ENCODE peak calls at places on chromosomes 6 and 20, in ten cellular contexts. D is A549, Q is breast epithelium, P is heart left ventricle, B is HepG2, R is body of pancreas, G is HCT116, V is IMR-90, S is ovary, H is thyroid gland. E is an unnamed sample.

GRCh38 chr6:125095501-125096301 is 57.9 kb upstream of the TPD52L1 start:
- DNase-seq in D (no peak), Q (no peak), P (no peak), B (no peak), R (no peak), G (no peak), V (peak), S (no peak), H (no peak), E (no peak)

GRCh38 chr6:111721677-111722219 is 116.1 kb upstream of the TRAF3IP2 start:
- DNase-seq in D (peak), Q (no peak), P (no peak), B (peak), R (peak), G (peak), V (peak), S (no peak), H (peak), E (no peak)

GRCh38 chr6:97674802-97675201 is 391.8 kb upstream of the MMS22L start:
- DNase-seq in D (no peak), Q (no peak), P (no peak), B (no peak), R (no peak), G (no peak), V (peak), S (no peak), H (no peak), E (no peak)

GRCh38 chr6:129501401-129502051 is 208.5 kb downstream of the ARHGAP18 start:
- DNase-seq in D (no peak), Q (peak), P (peak), B (peak), R (peak), G (peak), V (peak), S (no peak), H (peak), E (peak)

GRCh38 chr20:25509084-25509483 is 76.2 kb downstream of the NINL start:
- DNase-seq in D (no peak), Q (no peak), P (no peak), B (no peak), R (no peak), G (no peak), V (no peak), S (no peak), H (no peak), E (no peak)

GRCh38 chr20:54107600-54108393 is 37.4 kb upstream of the BCAS1 start:
- DNase-seq in D (peak), Q (no peak), P (no peak), B (peak), R (peak), G (no peak), V (no peak), S (no peak), H (no peak), E (no peak)

GRCh38 chr6:45272626-45273025 is 55.5 kb upstream of the RUNX2 start:
- DNase-seq in D (no peak), Q (no peak), P (no peak), B (no peak), R (no peak), G (no peak), V (no peak), S (no peak), H (no peak), E (no peak)

GRCh38 chr6:127343753-127344659 is 597 bp upstream of the ECHDC1 start:
- DNase-seq in D (no peak), Q (no peak), P (no peak), B (peak), R (peak), G (no peak), V (peak), S (no peak), H (no peak), E (no peak)

GRCh38 chr20:11429889-11430580 is 487.7 kb upstream of the BTBD3 start:
- DNase-seq in D (no peak), Q (no peak), P (no peak), B (no peak), R (no peak), G (no peak), V (no peak), S (no peak), H (no peak), E (no peak)

GRCh38 chr20:1567392-1568165 is 10.1 kb upstream of the SIRPD start:
- DNase-seq in D (no peak), Q (no peak), P (no peak), B (peak), R (no peak), G (peak), V (peak), S (no peak), H (no peak), E (no peak)

GRCh38 chr6:114569643-114570042 is 226.8 kb upstream of the HS3ST5 start:
- DNase-seq in D (no peak), Q (no peak), P (no peak), B (no peak), R (no peak), G (no peak), V (no peak), S (no peak), H (no peak), E (no peak)

GRCh38 chr6:165845488-165845887 is 182.4 kb upstream of the PDE10A start:
- DNase-seq in D (no peak), Q (no peak), P (no peak), B (no peak), R (no peak), G (no peak), V (peak), S (no peak), H (no peak), E (no peak)

GRCh38 chr6:139820191-139820590 is 445.7 kb upstream of the CITED2 start:
- DNase-seq in D (no peak), Q (no peak), P (no peak), B (no peak), R (no peak), G (peak), V (peak), S (no peak), H (no peak), E (no peak)

GRCh38 chr6:29792123-29793035 is 35.2 kb upstream of the HLA-G start:
- DNase-seq in D (peak), Q (peak), P (peak), B (no peak), R (peak), G (no peak), V (no peak), S (peak), H (peak), E (peak)

GRCh38 chr6:104601008-104601745 is 258.5 kb downstream of the HACE1 start:
- DNase-seq in D (no peak), Q (no peak), P (no peak), B (no peak), R (no peak), G (no peak), V (no peak), S (no peak), H (no peak), E (no peak)

GRCh38 chr6:109344226-109344625 is 38.0 kb downstream of the CD164 start:
- DNase-seq in D (no peak), Q (no peak), P (no peak), B (no peak), R (no peak), G (no peak), V (no peak), S (no peak), H (peak), E (no peak)

GRCh38 chr6:54419885-54420284 is 111.6 kb downstream of the TINAG start:
- DNase-seq in D (peak), Q (no peak), P (no peak), B (no peak), R (no peak), G (no peak), V (peak), S (no peak), H (no peak), E (no peak)

GRCh38 chr6:28657367-28657755 is 131.7 kb downstream of the GPX5 start:
- DNase-seq in D (no peak), Q (no peak), P (no peak), B (no peak), R (no peak), G (no peak), V (no peak), S (no peak), H (no peak), E (no peak)

GRCh38 chr6:165616116-165616515 is 46.9 kb downstream of the PDE10A start:
- DNase-seq in D (no peak), Q (no peak), P (no peak), B (no peak), R (no peak), G (no peak), V (peak), S (no peak), H (no peak), E (peak)

GRCh38 chr20:50721881-50722281 is 9.5 kb upstream of the PARD6B start:
- DNase-seq in D (no peak), Q (no peak), P (peak), B (no peak), R (no peak), G (no peak), V (no peak), S (no peak), H (no peak), E (no peak)

GRCh38 chr6:71181565-71181964 is 107.0 kb upstream of the OGFRL1 start:
- DNase-seq in D (peak), Q (no peak), P (no peak), B (peak), R (no peak), G (peak), V (peak), S (no peak), H (no peak), E (no peak)

GRCh38 chr6:53961679-53962370 is 149.4 kb upstream of the MLIP start:
- DNase-seq in D (no peak), Q (no peak), P (no peak), B (no peak), R (no peak), G (no peak), V (peak), S (no peak), H (peak), E (no peak)

GRCh38 chr6:158816329-158816728 is 2.8 kb downstream of the EZR start:
- DNase-seq in D (no peak), Q (no peak), P (no peak), B (no peak), R (no peak), G (no peak), V (no peak), S (no peak), H (no peak), E (no peak)

GRCh38 chr6:36386495-36387439 is 702 bp downstream of the ETV7 start:
- DNase-seq in D (peak), Q (no peak), P (no peak), B (no peak), R (peak), G (no peak), V (peak), S (peak), H (peak), E (no peak)

GRCh38 chr6:36722879-36723278 is 25.3 kb downstream of the RAB44 start:
- DNase-seq in D (no peak), Q (no peak), P (no peak), B (no peak), R (no peak), G (no peak), V (no peak), S (no peak), H (no peak), E (no peak)

GRCh38 chr6:44115866-44116265 is 11.4 kb downstream of the MRPL14 start:
- DNase-seq in D (no peak), Q (no peak), P (no peak), B (no peak), R (no peak), G (no peak), V (peak), S (no peak), H (no peak), E (no peak)

GRCh38 chr6:122692807-122693580 is 82.8 kb downstream of the PKIB start:
- DNase-seq in D (no peak), Q (no peak), P (no peak), B (no peak), R (no peak), G (no peak), V (no peak), S (no peak), H (no peak), E (no peak)

GRCh38 chr6:36029464-36029863 is 1.9 kb downstream of the MAPK14 start:
- DNase-seq in D (no peak), Q (no peak), P (no peak), B (peak), R (no peak), G (no peak), V (peak), S (no peak), H (no peak), E (no peak)

GRCh38 chr20:52105573-52106422 is 85.8 kb downstream of the ZFP64 start:
- DNase-seq in D (peak), Q (no peak), P (no peak), B (no peak), R (no peak), G (no peak), V (peak), S (no peak), H (peak), E (no peak)
- H3K27ac ChIP-seq in D (peak), Q (no peak), P (no peak), B (no peak), R (no peak), G (no peak), V (no peak), S (no peak), H (no peak), E (no peak)

DNA sequence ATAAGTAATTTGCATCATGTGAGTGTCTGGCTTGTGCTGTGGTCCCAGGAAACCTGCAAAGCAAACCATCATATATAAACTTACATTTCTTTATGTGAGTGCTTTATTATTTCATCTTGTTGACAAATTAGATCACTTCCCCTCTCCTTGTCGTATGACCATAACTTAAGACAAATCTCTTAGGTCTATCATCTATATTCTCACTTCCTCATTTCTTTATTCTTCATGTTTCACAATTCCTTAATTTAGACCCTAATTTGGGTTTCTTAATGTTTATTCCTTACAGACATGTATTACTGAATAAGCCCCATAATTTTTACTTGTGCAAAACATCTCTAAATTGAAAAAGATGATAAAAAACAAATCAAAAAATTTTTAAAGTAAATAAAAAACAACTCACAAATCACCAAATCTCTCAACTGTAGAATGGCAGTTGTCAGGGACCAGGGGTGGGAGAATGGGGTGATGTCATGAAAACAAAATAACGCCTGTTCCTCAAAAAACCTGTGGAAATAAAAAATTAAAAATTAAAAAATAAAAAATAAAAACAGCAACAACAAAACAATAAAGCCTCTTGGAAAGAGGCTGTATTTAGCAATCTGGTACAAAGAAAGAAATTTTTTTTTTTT is 49.5 kb upstream of the FBXO30 start:
- DNase-seq in D (no peak), Q (no peak), P (no peak), B (no peak), R (no peak), G (no peak), V (no peak), S (no peak), H (no peak), E (no peak)
- TF ChIP-seq POLR2A in D (no peak), Q (no peak), P (no peak), B (no peak), R (no peak), G (no peak), V (no peak), S (no peak), H (no peak), E (no peak)

GRCh38 chr6:18390476-18390875 is 3.3 kb downstream of the RNF144B start:
- DNase-seq in D (no peak), Q (no peak), P (no peak), B (no peak), R (no peak), G (no peak), V (no peak), S (no peak), H (no peak), E (no peak)

GRCh38 chr6:18389479-18389878 is 2.3 kb downstream of the RNF144B start:
- DNase-seq in D (no peak), Q (no peak), P (no peak), B (no peak), R (peak), G (no peak), V (peak), S (no peak), H (no peak), E (no peak)

GRCh38 chr6:18388252-18388651 is 1.1 kb downstream of the RNF144B start:
- DNase-seq in D (no peak), Q (no peak), P (no peak), B (no peak), R (no peak), G (no peak), V (no peak), S (no peak), H (no peak), E (no peak)

GRCh38 chr6:18387061-18387721 is at the start of gene RNF144B:
- DNase-seq in D (peak), Q (peak), P (peak), B (peak), R (peak), G (peak), V (peak), S (peak), H (peak), E (peak)

DNA sequence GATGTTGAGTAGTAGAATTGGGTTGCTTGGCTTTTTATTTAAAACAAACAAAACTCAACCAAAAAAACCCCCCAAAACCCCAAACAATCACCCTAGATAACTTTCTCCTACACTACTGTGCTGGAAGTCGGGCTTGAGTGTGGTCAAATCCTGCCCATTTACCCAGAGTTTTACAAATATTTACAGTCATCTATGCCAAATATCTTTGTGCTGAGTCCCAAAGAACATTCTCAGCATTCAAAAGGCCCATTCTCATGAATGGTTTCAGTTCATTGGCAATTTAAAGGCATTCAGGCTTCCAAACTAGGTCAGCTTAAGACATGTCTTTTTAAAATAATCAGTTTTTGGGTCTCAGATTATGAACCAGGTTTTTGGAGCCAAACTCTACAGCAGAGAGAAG is 1.8 kb downstream of the RNF144B start:
- DNase-seq in D (no peak), Q (no peak), P (no peak), B (peak), R (peak), G (no peak), V (peak), S (no peak), H (peak), E (no peak)
- H3K27ac ChIP-seq in D (no peak), Q (peak), P (peak), B (peak), R (peak), G (no peak), V (no peak), S (no peak), H (peak), E (peak)

GRCh38 chr6:5278571-5279120 is 17.3 kb downstream of the FARS2 start:
- DNase-seq in D (no peak), Q (no peak), P (no peak), B (no peak), R (no peak), G (no peak), V (no peak), S (no peak), H (no peak), E (no peak)
- TF ChIP-seq POLR2A in D (no peak), Q (no peak), P (no peak), B (no peak), R (no peak), G (no peak), V (no peak), S (no peak), H (no peak), E (no peak)

GRCh38 chr6:149686230-149686629 is 31.7 kb downstream of the LATS1 start:
- DNase-seq in D (no peak), Q (no peak), P (no peak), B (no peak), R (no peak), G (no peak), V (no peak), S (no peak), H (no peak), E (no peak)
- H3K27ac ChIP-seq in D (no peak), Q (no peak), P (no peak), B (no peak), R (no peak), G (no peak), V (no peak), S (no peak), H (no peak), E (no peak)

GRCh38 chr6:408599-409102 is 17.1 kb downstream of the IRF4 start:
- DNase-seq in D (peak), Q (no peak), P (peak), B (peak), R (peak), G (peak), V (peak), S (no peak), H (peak), E (no peak)
- TF ChIP-seq POLR2A in D (no peak), Q (no peak), P (no peak), B (no peak), R (no peak), G (no peak), V (no peak), S (no peak), H (no peak), E (no peak)

GRCh38 chr6:73968358-73968757 is 272.4 kb downstream of the CD109 start:
- DNase-seq in D (no peak), Q (no peak), P (no peak), B (no peak), R (no peak), G (no peak), V (peak), S (no peak), H (no peak), E (no peak)
- H3K27ac ChIP-seq in D (no peak), Q (no peak), P (no peak), B (no peak), R (no peak), G (no peak), V (no peak), S (no peak), H (no peak), E (no peak)

GRCh38 chr6:41895300-41896233 is at the start of gene USP49:
- DNase-seq in D (peak), Q (peak), P (peak), B (peak), R (peak), G (peak), V (peak), S (peak), H (peak), E (peak)
- TF ChIP-seq POLR2A in D (no peak), Q (no peak), P (no peak), B (no peak), R (no peak), G (no peak), V (peak), S (no peak), H (no peak), E (no peak)

GRCh38 chr6:148525453-148525852 is 182.8 kb downstream of the SASH1 start:
- DNase-seq in D (no peak), Q (no peak), P (no peak), B (no peak), R (no peak), G (no peak), V (peak), S (no peak), H (no peak), E (no peak)

GRCh38 chr6:148523051-148523450 is 180.4 kb downstream of the SASH1 start:
- DNase-seq in D (no peak), Q (no peak), P (no peak), B (no peak), R (no peak), G (no peak), V (peak), S (no peak), H (no peak), E (no peak)

GRCh38 chr6:148524509-148524908 is 181.9 kb downstream of the SASH1 start:
- DNase-seq in D (no peak), Q (no peak), P (no peak), B (no peak), R (no peak), G (no peak), V (peak), S (no peak), H (no peak), E (no peak)

GRCh38 chr6:148524976-148525375 is 182.3 kb downstream of the SASH1 start:
- DNase-seq in D (no peak), Q (no peak), P (no peak), B (no peak), R (no peak), G (no peak), V (peak), S (no peak), H (no peak), E (no peak)

GRCh38 chr6:148523551-148523950 is 180.9 kb downstream of the SASH1 start:
- DNase-seq in D (no peak), Q (no peak), P (no peak), B (no peak), R (no peak), G (no peak), V (peak), S (no peak), H (no peak), E (no peak)
- H3K27ac ChIP-seq in D (no peak), Q (no peak), P (no peak), B (no peak), R (no peak), G (no peak), V (peak), S (no peak), H (no peak), E (peak)

E was measured in tibial nerve.